ENCODE peak calls at places on chromosomes 6 and 20, in eight cellular contexts. O is foreskin keratinocyte; R is B cell; I is CD4-positive, alpha-beta T cell; E is esophagus muscularis mucosa; Y is Panc1; G is fibroblast of lung; L is tibial artery. V is an unnamed sample.

GRCh38 chr6:48552905-48553304 is 441.9 kb upstream of the PTCHD4 start:
- DNase-seq in O (no peak), R (no peak), I (no peak), E (no peak), Y (no peak), G (no peak), L (no peak), V (no peak)

GRCh38 chr6:134537146-134537555 is 219.2 kb upstream of the SGK1 start:
- DNase-seq in O (peak), R (no peak), I (no peak), E (no peak), Y (peak), G (peak), L (no peak), V (peak)

GRCh38 chr6:139940741-139941712 is 566.6 kb upstream of the CITED2 start:
- DNase-seq in O (no peak), R (no peak), I (no peak), E (no peak), Y (no peak), G (peak), L (no peak), V (no peak)

GRCh38 chr20:49690899-49691620 is 22.6 kb downstream of the B4GALT5 start:
- DNase-seq in O (no peak), R (no peak), I (no peak), E (no peak), Y (no peak), G (peak), L (no peak), V (no peak)

GRCh38 chr6:127539292-127539691 is 20.2 kb upstream of the MTCL3 start:
- DNase-seq in O (no peak), R (peak), I (no peak), E (no peak), Y (no peak), G (peak), L (no peak), V (no peak)

GRCh38 chr20:19670829-19671228 is 87.2 kb upstream of the RIN2 start:
- DNase-seq in O (no peak), R (no peak), I (no peak), E (no peak), Y (no peak), G (no peak), L (no peak), V (no peak)

GRCh38 chr6:30820196-30820595 is 64.1 kb upstream of the DDR1 start:
- DNase-seq in O (peak), R (no peak), I (no peak), E (no peak), Y (no peak), G (peak), L (peak), V (peak)

GRCh38 chr6:30074331-30075093 is 1.1 kb downstream of the RNF39 start:
- DNase-seq in O (no peak), R (peak), I (no peak), E (no peak), Y (no peak), G (no peak), L (no peak), V (no peak)

GRCh38 chr20:44644384-44645131 is 6.9 kb downstream of the ADA start:
- DNase-seq in O (no peak), R (peak), I (peak), E (no peak), Y (no peak), G (no peak), L (no peak), V (no peak)

GRCh38 chr6:22320750-22321149 is 23.9 kb upstream of the PRL start:
- DNase-seq in O (peak), R (no peak), I (no peak), E (no peak), Y (no peak), G (peak), L (no peak), V (peak)

GRCh38 chr6:142685852-142686718 is 258.9 kb downstream of the HIVEP2 start:
- DNase-seq in O (no peak), R (no peak), I (no peak), E (no peak), Y (no peak), G (no peak), L (no peak), V (no peak)

GRCh38 chr6:168121308-168121665 is 42.3 kb upstream of the FRMD1 start:
- DNase-seq in O (no peak), R (no peak), I (no peak), E (no peak), Y (no peak), G (no peak), L (no peak), V (no peak)

GRCh38 chr20:32631916-32632460 is 41.8 kb downstream of the C20orf203 start:
- DNase-seq in O (no peak), R (no peak), I (no peak), E (no peak), Y (no peak), G (no peak), L (no peak), V (no peak)

GRCh38 chr20:25005661-25006060 is 13.1 kb upstream of the APMAP start:
- DNase-seq in O (no peak), R (no peak), I (no peak), E (no peak), Y (no peak), G (no peak), L (no peak), V (no peak)

GRCh38 chr20:2023151-2023550 is 29.3 kb upstream of the PDYN start:
- DNase-seq in O (no peak), R (no peak), I (no peak), E (no peak), Y (no peak), G (peak), L (no peak), V (peak)

GRCh38 chr6:135033238-135033637 is 21.4 kb downstream of the HBS1L start:
- DNase-seq in O (no peak), R (no peak), I (no peak), E (no peak), Y (no peak), G (no peak), L (no peak), V (peak)

GRCh38 chr6:110646419-110646698 is 168.9 kb downstream of the CDK19 start:
- DNase-seq in O (no peak), R (no peak), I (no peak), E (no peak), Y (no peak), G (no peak), L (no peak), V (no peak)

GRCh38 chr6:89047473-89047872 is 33.1 kb upstream of the PNRC1 start:
- DNase-seq in O (no peak), R (no peak), I (no peak), E (no peak), Y (no peak), G (no peak), L (no peak), V (no peak)
- TF ChIP-seq CTCF in O (no peak), R (no peak), I (no peak), E (no peak), Y (no peak), G (no peak), L (no peak), V (no peak)

GRCh38 chr6:54878705-54879104 is 32.1 kb downstream of the FAM83B start:
- DNase-seq in O (no peak), R (no peak), I (no peak), E (no peak), Y (peak), G (no peak), L (no peak), V (no peak)
- TF ChIP-seq CTCF in O (peak), R (no peak), I (no peak), E (no peak), Y (peak), G (no peak), L (no peak), V (no peak)

DNA sequence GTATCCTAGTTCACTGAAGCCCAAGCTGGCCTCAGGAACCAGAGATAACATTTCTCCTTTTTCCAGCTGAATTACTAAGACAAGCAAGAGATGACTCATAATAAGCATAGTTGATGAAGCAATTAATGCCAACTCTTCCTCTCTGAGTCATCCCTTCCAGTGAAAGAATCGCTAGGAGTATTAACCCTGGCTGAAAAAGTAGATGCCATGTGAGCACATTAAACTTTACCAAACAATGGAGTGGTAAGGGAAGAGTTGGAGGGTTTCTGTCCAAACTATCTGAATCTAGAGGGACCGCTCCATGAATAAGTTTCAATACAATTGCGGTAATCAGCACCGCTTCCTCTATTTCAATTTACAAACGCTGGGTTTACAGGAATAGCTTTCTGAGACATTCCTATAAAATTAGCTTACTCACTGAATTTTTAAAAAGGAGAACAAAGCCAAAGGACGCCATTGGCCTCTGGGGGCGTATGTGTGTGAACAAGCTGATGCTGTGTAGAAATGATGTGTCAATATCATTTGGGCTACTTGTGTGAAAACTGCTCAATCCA is 48.3 kb downstream of the ATXN1 start:
- DNase-seq in O (peak), R (no peak), I (no peak), E (no peak), Y (peak), G (peak), L (peak), V (peak)
- TF ChIP-seq CTCF in O (peak), R (peak), I (peak), E (no peak), Y (peak), G (peak), L (no peak), V (peak)

GRCh38 chr20:38172344-38172743 is 7.3 kb upstream of the TGM2 start:
- DNase-seq in O (no peak), R (peak), I (no peak), E (no peak), Y (no peak), G (peak), L (no peak), V (no peak)
- TF ChIP-seq CTCF in O (peak), R (no peak), I (no peak), E (no peak), Y (peak), G (peak), L (no peak), V (peak)

GRCh38 chr6:43950731-43951062 is 176.6 kb downstream of the MRPL14 start:
- DNase-seq in O (no peak), R (no peak), I (no peak), E (no peak), Y (no peak), G (no peak), L (no peak), V (no peak)

GRCh38 chr6:43952746-43953145 is 174.5 kb downstream of the MRPL14 start:
- DNase-seq in O (no peak), R (no peak), I (no peak), E (no peak), Y (no peak), G (no peak), L (no peak), V (no peak)

GRCh38 chr6:43951756-43952675 is 175.2 kb downstream of the MRPL14 start:
- DNase-seq in O (no peak), R (no peak), I (no peak), E (no peak), Y (no peak), G (no peak), L (no peak), V (no peak)

GRCh38 chr6:43950206-43950605 is 177.0 kb downstream of the MRPL14 start:
- DNase-seq in O (no peak), R (no peak), I (no peak), E (no peak), Y (no peak), G (no peak), L (no peak), V (no peak)

GRCh38 chr6:43951063-43951755 is 176.0 kb downstream of the MRPL14 start:
- DNase-seq in O (no peak), R (no peak), I (no peak), E (no peak), Y (no peak), G (no peak), L (no peak), V (no peak)
- TF ChIP-seq CTCF in O (peak), R (no peak), I (no peak), E (peak), Y (peak), G (peak), L (no peak), V (peak)

DNA sequence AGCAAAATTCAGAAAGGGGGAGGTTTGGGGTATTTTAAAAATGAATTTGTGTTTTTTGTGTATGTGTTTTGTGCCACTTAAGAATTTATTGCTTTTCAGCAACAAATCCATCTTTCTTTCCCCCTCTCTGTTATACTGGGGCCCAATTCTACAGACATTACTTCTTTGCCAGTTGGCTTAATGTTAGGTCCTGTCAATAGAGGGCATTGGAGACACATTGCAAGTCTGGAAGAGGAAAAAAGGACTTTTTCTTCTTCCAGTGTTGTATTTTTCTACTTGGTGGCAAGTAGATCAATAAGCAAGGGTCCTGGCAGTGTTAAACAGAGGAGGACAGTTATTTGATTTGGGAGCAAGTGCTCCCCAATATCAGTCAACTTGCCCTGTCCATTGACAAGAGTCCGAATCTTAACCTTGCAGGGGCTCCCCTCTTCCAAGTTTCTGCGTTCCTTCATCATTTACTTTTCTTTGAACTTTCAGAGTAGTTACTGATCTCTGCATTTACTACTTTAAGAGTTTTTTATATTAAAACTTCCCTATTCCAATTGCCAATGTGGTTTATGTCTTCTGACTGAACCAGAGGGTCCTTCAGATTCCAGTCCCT is 23.4 kb downstream of the SCML4 start:
- DNase-seq in O (no peak), R (no peak), I (no peak), E (no peak), Y (no peak), G (no peak), L (no peak), V (peak)
- TF ChIP-seq CTCF in O (peak), R (peak), I (peak), E (no peak), Y (peak), G (peak), L (no peak), V (peak)

GRCh38 chr6:3090013-3090412 is 21.7 kb downstream of the RIPK1 start:
- DNase-seq in O (no peak), R (no peak), I (no peak), E (no peak), Y (no peak), G (no peak), L (no peak), V (no peak)

GRCh38 chr6:3088853-3089445 is 20.7 kb downstream of the RIPK1 start:
- DNase-seq in O (no peak), R (no peak), I (no peak), E (no peak), Y (no peak), G (no peak), L (no peak), V (no peak)

GRCh38 chr6:3094815-3095214 is 23.7 kb upstream of the BPHL start:
- DNase-seq in O (no peak), R (no peak), I (no peak), E (no peak), Y (no peak), G (no peak), L (no peak), V (no peak)
- TF ChIP-seq CTCF in O (no peak), R (no peak), I (no peak), E (no peak), Y (no peak), G (no peak), L (no peak), V (no peak)

GRCh38 chr6:6221829-6222535 is 98.5 kb downstream of the F13A1 start:
- DNase-seq in O (no peak), R (no peak), I (no peak), E (no peak), Y (no peak), G (no peak), L (no peak), V (no peak)
- TF ChIP-seq CTCF in O (no peak), R (peak), I (no peak), E (no peak), Y (peak), G (no peak), L (no peak), V (peak)